ENCODE peak calls at places on chromosomes 12 and 14, in four cellular contexts. O, E, T and B are unnamed samples.

GRCh38 chr14:100429537-100429936 is 106.4 kb downstream of the SLC25A47 start:
- DNase-seq in O (no peak), T (no peak), E (no peak), B (no peak)

GRCh38 chr14:91780452-91780851 is 48.6 kb upstream of the CATSPERB start:
- DNase-seq in T (no peak), O (no peak), E (no peak), B (no peak)

GRCh38 chr12:7108928-7109920 is at the start of gene C1RL:
- DNase-seq in E (peak), T (peak), O (peak), B (peak)

GRCh38 chr12:104490221-104490620 is 33.5 kb downstream of the CHST11 start:
- DNase-seq in T (no peak), O (no peak), E (no peak), B (no peak)

GRCh38 chr12:53103860-53104305 is 597 bp downstream of the SOAT2 start:
- DNase-seq in E (no peak), T (no peak), O (no peak), B (no peak)

GRCh38 chr12:53450936-53451335 is 966 bp upstream of the PCBP2 start:
- DNase-seq in O (no peak), T (no peak), E (no peak), B (no peak)

GRCh38 chr12:6950944-6951540 is at the start of gene PTPN6:
- DNase-seq in E (no peak), O (peak), T (peak), B (no peak)

GRCh38 chr12:72957454-72957853 is 685.3 kb downstream of the TRHDE start:
- DNase-seq in O (no peak), E (no peak), T (no peak), B (no peak)

GRCh38 chr14:51724650-51725049 is 72.9 kb downstream of the FRMD6 start:
- DNase-seq in T (no peak), O (no peak), E (no peak), B (no peak)
- TF ChIP-seq CTCF in T (no peak), O (no peak), E (no peak), B (no peak)

GRCh38 chr12:109900752-109901580 is 892 bp downstream of the TCHP start:
- DNase-seq in T (no peak), E (peak), O (no peak), B (peak)

GRCh38 chr12:109897029-109897428 is 3.0 kb upstream of the TCHP start:
- DNase-seq in O (no peak), T (no peak), E (no peak), B (no peak)

GRCh38 chr12:109902866-109903265 is 2.8 kb downstream of the TCHP start:
- DNase-seq in O (no peak), E (no peak), T (no peak), B (peak)

GRCh38 chr12:109896188-109896587 is 3.9 kb upstream of the TCHP start:
- DNase-seq in T (no peak), O (no peak), E (no peak), B (no peak)

DNA sequence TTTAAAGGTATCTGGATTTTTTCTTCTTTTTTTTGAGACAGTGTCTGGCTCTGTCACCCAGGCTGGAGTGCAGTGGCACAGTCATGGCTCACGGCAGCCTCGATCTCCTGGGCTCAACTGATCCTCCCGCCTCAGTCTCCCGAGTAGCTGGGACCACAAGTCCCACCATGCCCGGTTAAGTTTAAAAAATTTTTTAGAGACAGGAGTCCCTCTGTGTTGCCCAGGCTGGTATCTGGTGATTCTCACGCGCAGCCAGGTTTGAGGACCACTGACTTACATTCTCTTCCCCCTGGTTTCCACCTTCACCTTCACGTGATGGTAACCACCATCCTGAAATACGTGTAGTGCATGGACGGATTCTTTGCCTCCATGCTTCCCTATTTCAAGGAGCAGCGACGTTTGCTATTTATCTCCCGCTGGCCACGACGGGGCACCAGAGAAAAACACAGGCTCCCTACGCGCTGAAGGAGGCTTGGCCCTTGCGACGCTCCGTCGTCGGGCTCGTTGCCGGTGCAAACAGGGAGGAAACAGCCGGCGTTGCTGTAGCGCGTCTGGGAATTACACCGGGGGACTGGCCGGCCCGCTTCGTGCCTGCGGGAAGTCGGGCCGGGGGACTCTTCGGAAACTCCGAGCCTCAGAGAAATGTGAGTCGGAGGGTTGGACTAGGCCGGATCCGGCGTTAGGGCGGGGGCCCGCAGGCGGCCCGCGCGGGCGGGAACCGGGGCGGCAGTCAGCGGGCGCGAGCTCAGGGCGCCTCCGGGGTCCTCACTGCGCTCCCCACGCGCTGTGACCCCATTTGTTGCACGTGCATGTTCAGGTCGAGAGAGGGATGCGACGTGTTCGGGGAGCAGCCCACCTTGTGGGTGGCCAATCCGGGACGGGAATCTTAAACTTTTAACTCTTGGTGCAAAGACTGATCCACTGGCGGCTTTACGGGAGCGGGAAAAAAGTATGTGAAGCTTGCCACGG is at the start of gene TCHP:
- DNase-seq in T (peak), O (peak), E (peak), B (peak)
- TF ChIP-seq CTCF in T (peak), O (no peak), E (no peak), B (no peak)

GRCh38 chr14:74962493-74962892 is 7.1 kb upstream of the PGF start:
- DNase-seq in T (no peak), E (no peak), O (no peak), B (no peak)

GRCh38 chr14:74961238-74961911 is 6.0 kb upstream of the PGF start:
- DNase-seq in E (no peak), T (no peak), O (no peak), B (no peak)

GRCh38 chr14:74963178-74963704 is 7.8 kb upstream of the PGF start:
- DNase-seq in O (no peak), E (no peak), T (no peak), B (no peak)

GRCh38 chr14:74960702-74961101 is 5.3 kb upstream of the PGF start:
- DNase-seq in T (peak), O (no peak), E (no peak), B (no peak)

DNA sequence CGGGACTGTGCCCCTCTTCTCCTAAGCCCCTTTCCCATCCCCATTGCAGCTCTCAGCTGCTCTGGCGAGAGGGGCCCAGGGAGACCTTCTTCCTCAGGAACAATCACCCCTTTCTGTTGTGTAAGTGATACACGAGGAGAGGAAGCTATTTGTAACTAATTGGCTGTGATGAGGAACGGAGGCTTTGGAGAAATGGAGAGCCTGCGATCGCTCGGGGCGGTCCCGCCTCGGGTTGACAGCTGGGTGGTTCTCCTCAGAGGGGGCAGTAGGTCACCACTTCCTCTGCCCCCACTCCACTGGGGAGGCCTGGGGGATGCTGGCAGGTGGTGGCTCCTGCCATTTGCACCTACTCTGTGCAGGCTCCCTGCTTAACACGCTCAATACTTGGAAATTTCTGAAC is 6.7 kb upstream of the PGF start:
- DNase-seq in O (no peak), T (no peak), E (no peak), B (no peak)
- TF ChIP-seq CTCF in O (no peak), T (no peak), E (no peak), B (no peak)

GRCh38 chr12:59579616-59580015 is 16.2 kb upstream of the SLC16A7 start:
- DNase-seq in O (no peak), T (no peak), E (no peak), B (no peak)
- TF ChIP-seq CTCF in O (no peak), T (no peak), E (no peak), B (no peak)

DNA sequence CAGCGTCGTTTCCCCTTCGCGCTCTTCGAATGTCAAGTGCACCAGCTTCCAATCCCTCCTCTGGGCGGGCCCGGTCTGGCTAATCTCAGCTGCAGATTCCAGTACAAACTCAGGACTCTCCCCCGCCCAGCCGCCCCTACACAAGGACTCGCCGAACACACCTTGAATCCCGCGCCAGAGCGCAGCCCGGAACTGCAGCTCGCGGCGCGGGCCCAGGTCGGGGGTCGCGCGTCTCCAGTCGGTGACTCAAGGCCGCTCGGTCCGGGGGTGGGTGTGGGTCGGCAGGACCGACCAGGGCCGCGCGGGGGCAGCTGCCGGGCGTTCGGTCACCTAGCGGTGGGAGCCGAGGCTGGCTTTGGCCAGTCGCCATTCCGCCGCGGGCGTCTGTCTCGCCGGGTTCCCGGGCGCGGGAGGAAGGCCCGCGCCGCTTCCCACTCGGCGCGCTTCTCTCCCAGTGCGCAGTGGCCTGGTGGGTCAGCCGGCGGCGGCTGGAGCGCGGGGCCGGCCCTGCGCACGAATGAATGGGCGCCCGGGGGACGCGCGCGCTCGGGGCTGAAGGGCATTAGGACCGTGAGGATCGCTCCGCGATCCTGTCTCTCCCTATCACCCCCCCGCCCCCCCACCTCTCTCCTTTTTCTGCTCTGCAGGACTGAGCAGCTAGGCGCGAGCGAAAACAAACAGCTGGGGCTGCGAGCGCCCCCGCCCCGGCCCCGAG is at the start of gene GALNT16:
- DNase-seq in E (peak), T (peak), O (no peak), B (peak)
- TF ChIP-seq CTCF in E (no peak), T (peak), O (no peak), B (peak)

GRCh38 chr12:109880049-109880931 is at the start of gene GLTP:
- DNase-seq in T (peak), O (peak), E (peak), B (peak)
- TF ChIP-seq CTCF in T (peak), O (no peak), E (no peak), B (no peak)

DNA sequence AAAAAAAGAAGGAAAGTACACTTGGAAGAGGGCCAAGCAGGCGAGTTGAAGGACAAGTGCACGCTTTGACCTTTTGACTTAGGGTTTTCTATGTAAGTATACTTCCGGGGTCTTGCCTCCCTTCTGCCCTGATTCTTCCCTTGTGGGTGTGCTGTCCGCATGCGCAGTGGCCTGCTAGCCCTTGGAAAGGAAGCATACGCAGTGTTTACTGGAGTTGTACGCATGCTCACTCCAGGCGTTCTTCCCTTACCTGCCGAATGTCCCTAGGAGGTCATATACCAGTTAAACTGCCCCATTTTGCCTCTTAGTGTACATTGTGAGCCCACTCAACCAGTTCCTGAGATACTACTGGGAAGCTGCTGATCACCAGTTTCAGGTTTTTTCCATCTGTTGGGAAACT is 15.7 kb upstream of the DDHD1 start:
- DNase-seq in T (no peak), E (no peak), O (no peak), B (no peak)
- TF ChIP-seq CTCF in T (no peak), E (no peak), O (no peak), B (no peak)

GRCh38 chr14:71610149-71610548 is 322.1 kb upstream of the RGS6 start:
- DNase-seq in O (no peak), T (no peak), E (no peak), B (no peak)
- TF ChIP-seq CTCF in O (no peak), T (no peak), E (no peak), B (no peak)